ENCODE peak calls at places on chromosomes 1 and 21, in four cellular contexts. Z, C, R and Q are unnamed samples. For H3K9me3 and H3K27me3, the result is how much of the 10 kb centered on the place peaks cover.

GRCh38 chr21:46295996-46296752 is 10.0 kb downstream of the YBEY start:
- DNase-seq in Z (peak), C (no peak), R (peak), Q (peak)

GRCh38 chr1:81155131-81155530 is 645.6 kb upstream of the ADGRL2 start:
- DNase-seq in Z (no peak), C (no peak), R (no peak), Q (no peak)

GRCh38 chr1:101191049-101191448 is 45.8 kb upstream of the S1PR1 start:
- DNase-seq in Z (no peak), C (no peak), R (no peak), Q (no peak)

GRCh38 chr1:181062800-181063428 is 25.6 kb upstream of the IER5 start:
- DNase-seq in Z (no peak), C (no peak), R (no peak), Q (no peak)

GRCh38 chr1:4778056-4778455 is 123.6 kb downstream of the AJAP1 start:
- DNase-seq in Z (no peak), C (no peak), R (no peak), Q (no peak)

GRCh38 chr1:154962238-154962678 is 676 bp upstream of the PYGO2 start:
- DNase-seq in Z (no peak), C (peak), R (peak), Q (peak)

GRCh38 chr1:235083589-235084323 is 44.9 kb downstream of the TOMM20 start:
- DNase-seq in Z (peak), C (peak), R (peak), Q (peak)

GRCh38 chr1:15691434-15692032 is 7.4 kb downstream of the PLEKHM2 start:
- DNase-seq in Z (peak), C (no peak), R (no peak), Q (peak)

GRCh38 chr1:5370321-5370720 is 621.9 kb downstream of the NPHP4 start:
- DNase-seq in Z (no peak), C (no peak), R (no peak), Q (no peak)

GRCh38 chr1:160681067-160681890 is 30.3 kb downstream of the CD48 start:
- DNase-seq in Z (peak), C (peak), R (peak), Q (peak)

GRCh38 chr1:11862890-11863289 is 4.1 kb upstream of the NPPB start:
- DNase-seq in Z (no peak), C (no peak), R (no peak), Q (no peak)

GRCh38 chr1:29249170-29249691 is 12.9 kb downstream of the PTPRU start:
- DNase-seq in Z (no peak), C (no peak), R (peak), Q (no peak)

GRCh38 chr1:12505176-12505575 is 112.8 kb downstream of the DHRS3 start:
- DNase-seq in Z (no peak), C (no peak), R (no peak), Q (no peak)

GRCh38 chr1:72280714-72281113 is 1.6 kb downstream of the NEGR1 start:
- DNase-seq in Z (no peak), C (no peak), R (no peak), Q (no peak)

GRCh38 chr1:17060129-17060868 is 6.5 kb upstream of the SDHB start:
- DNase-seq in Z (no peak), C (no peak), R (no peak), Q (peak)

GRCh38 chr1:214116258-214116657 is 128.5 kb downstream of the PROX1 start:
- DNase-seq in Z (no peak), C (no peak), R (no peak), Q (no peak)

GRCh38 chr1:78426398-78426797 is 64.4 kb upstream of the PTGFR start:
- DNase-seq in Z (no peak), C (peak), R (no peak), Q (no peak)

GRCh38 chr1:63817152-63817667 is 43.4 kb downstream of the ROR1 start:
- DNase-seq in Z (no peak), C (no peak), R (no peak), Q (no peak)

GRCh38 chr21:44505673-44506278 is 34.2 kb downstream of the KRTAP10-1 start:
- DNase-seq in Z (no peak), C (no peak), R (no peak), Q (peak)

GRCh38 chr1:68234094-68234493 is 1.8 kb upstream of the WLS start:
- DNase-seq in Z (no peak), C (no peak), R (no peak), Q (no peak)

GRCh38 chr21:26085100-26085499 is 85.5 kb downstream of the APP start:
- DNase-seq in Z (no peak), C (no peak), R (no peak), Q (no peak)

GRCh38 chr1:10967105-10967504 is 45.3 kb upstream of the TARDBP start:
- DNase-seq in Z (no peak), C (no peak), R (no peak), Q (no peak)

GRCh38 chr21:31283025-31283424 is 61.0 kb downstream of the TIAM1 start:
- DNase-seq in Z (no peak), C (no peak), R (no peak), Q (no peak)

GRCh38 chr1:12095822-12096263 is 32.7 kb downstream of the TNFRSF8 start:
- DNase-seq in Z (no peak), C (no peak), R (peak), Q (no peak)

GRCh38 chr1:214326406-214326805 is 45.4 kb downstream of the SMYD2 start:
- DNase-seq in Z (no peak), C (no peak), R (no peak), Q (no peak)

GRCh38 chr1:28775121-28775942 is 36.6 kb upstream of the OPRD1 start:
- DNase-seq in Z (peak), C (no peak), R (peak), Q (peak)

GRCh38 chr1:155167166-155168104 is 5.7 kb downstream of the KRTCAP2 start:
- DNase-seq in Z (peak), C (peak), R (peak), Q (peak)

GRCh38 chr1:170114916-170115315 is 30.8 kb upstream of the NTMT2 start:
- DNase-seq in Z (no peak), C (no peak), R (no peak), Q (no peak)

GRCh38 chr1:19477284-19478240 is 7.8 kb downstream of the CAPZB start:
- DNase-seq in Z (no peak), C (no peak), R (peak), Q (no peak)

GRCh38 chr1:113391643-113392271 is 1.4 kb downstream of the MAGI3 start:
- DNase-seq in Z (no peak), C (no peak), R (no peak), Q (no peak)

GRCh38 chr1:228496084-228496483 is 8.9 kb downstream of the RNF187 start:
- DNase-seq in Z (no peak), C (no peak), R (no peak), Q (no peak)

GRCh38 chr1:31509124-31510072 is 66.9 kb upstream of the TINAGL1 start:
- DNase-seq in Z (no peak), C (no peak), R (no peak), Q (no peak)

GRCh38 chr21:14361958-14362357 is 21.0 kb downstream of the HSPA13 start:
- DNase-seq in Z (no peak), C (no peak), R (no peak), Q (no peak)

GRCh38 chr1:94102126-94102525 is 18.8 kb downstream of the ABCA4 start:
- DNase-seq in Z (no peak), C (no peak), R (no peak), Q (no peak)

DNA sequence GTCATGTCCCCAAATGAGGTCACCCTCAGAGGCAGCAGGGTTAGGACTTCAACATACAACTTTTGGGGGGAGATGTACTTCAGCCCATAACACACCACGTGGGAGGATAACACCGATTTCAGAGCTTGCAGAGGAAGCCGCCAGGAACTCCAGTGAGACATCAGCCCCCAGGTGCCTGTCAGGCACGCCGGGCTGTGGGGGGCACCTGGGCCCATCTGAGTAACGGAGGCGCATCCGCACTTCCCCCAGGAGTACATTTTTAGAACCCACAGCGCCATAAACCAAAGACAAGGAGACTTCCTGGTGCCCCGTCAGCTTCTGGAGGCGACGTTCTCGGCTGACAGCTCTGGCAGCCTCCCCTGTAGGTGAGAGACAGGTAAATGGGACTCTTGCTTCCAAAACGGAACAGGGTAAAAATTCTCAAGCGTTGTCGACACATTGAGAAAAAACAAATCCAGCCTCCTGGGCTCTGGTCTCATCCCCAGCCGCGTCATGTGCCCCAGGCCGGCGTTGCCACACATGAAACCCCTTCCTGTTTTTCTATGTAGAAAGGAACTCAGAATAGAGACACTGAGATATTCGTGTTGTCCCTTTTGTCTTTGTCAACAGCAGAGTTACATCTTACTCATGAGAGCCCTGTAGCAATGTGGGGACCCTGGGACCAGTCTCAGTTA is 93.3 kb downstream of the PDE9A start:
- DNase-seq in Z (peak), C (no peak), R (peak), Q (peak)
- H3K9me3 ChIP-seq in Z (under half), C (under half), R (under half), Q (under half)

DNA sequence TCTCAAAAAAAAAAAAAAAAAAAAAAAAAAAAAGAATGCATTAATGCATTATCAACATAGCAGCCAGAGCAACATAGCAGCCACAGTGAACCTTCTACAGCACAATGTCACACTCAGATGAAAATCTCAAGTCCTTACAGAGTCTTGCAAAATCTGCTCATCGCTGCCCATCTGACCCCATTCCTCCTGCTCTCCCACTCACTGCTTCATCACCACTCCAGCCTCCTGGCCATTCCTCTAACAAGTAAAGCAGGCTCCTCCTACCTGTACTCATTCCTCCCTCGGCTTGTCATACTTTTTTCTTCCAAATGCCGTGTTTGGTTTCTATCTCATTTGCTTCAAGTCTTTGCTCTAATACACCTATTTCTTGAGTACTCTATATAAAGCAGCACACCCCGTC is 29.5 kb downstream of the BRINP2 start:
- DNase-seq in Z (no peak), C (no peak), R (no peak), Q (no peak)
- H3K27me3 ChIP-seq in Z (under half), C (under half), R (under half), Q (under half)

GRCh38 chr1:208909011-208909410 is 664.8 kb upstream of the PLXNA2 start:
- DNase-seq in Z (no peak), C (no peak), R (no peak), Q (no peak)

GRCh38 chr1:208907785-208908184 is 663.6 kb upstream of the PLXNA2 start:
- DNase-seq in Z (no peak), C (no peak), R (no peak), Q (no peak)

DNA sequence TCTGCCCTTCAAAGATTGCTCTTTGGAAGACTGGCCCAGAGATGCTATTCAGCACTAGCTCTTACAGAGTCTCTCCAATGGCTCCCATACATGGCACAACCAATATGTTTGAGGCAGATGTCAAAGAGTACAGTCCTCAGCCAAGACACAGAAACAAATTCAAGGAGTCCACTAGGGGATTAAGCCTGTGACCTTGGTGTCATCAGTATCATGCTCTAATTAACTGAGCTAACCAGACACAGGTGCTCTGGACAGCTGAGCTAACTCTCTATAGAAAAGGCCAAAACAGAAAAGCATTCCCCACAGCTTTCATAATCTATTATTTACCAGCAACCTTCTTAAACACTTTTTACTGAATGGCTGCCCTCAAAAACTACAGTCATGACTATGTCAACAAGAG is 666.0 kb upstream of the PLXNA2 start:
- DNase-seq in Z (no peak), C (no peak), R (no peak), Q (no peak)
- H3K9me3 ChIP-seq in Z (under half), C (under half), R (under half), Q (under half)

GRCh38 chr1:156821801-156822200 is 5.2 kb upstream of the SH2D2A start:
- DNase-seq in Z (no peak), C (no peak), R (no peak), Q (no peak)
- H3K27me3 ChIP-seq in Z (under half), C (under half), R (under half), Q (under half)

DNA sequence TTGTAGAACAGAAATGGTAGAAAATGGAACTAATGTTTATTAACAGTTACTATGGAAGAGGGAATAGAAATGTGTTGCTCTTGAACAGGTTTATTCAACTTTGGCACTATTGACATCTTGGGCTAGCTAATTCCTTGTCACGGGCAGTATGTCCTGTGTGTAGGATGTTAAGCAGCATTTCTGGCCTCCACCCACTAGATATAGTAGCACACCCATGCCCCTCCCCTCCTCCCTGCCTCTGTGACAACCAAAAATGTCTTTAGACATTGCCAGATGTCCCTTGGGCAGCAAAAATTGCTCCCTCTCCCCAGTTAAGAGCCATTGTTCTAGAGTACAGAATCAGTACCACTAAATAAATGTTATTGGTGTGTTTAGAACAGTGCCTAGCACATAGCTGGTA is 91.4 kb upstream of the TPTE start:
- DNase-seq in Z (no peak), C (no peak), R (no peak), Q (no peak)
- H3K9me3 ChIP-seq in Z (under half), C (under half), R (half or more), Q (under half)

GRCh38 chr1:60886793-60887331 is 195.5 kb upstream of the NFIA start:
- DNase-seq in Z (no peak), C (no peak), R (no peak), Q (no peak)
- H3K27me3 ChIP-seq in Z (under half), C (under half), R (under half), Q (under half)